ENCODE peak calls at places on chromosomes 13 and 19, in six cellular contexts. Q, J, D, A, B and K are unnamed samples.
A peak's percentile ranks its signal among the peaks of the same experiment; 100 is the strongest.

GRCh38 chr13:114047358-114047881 is 73.5 kb upstream of the C13orf46 start:
- DNase-seq in A (peak; percentile 95), D (no peak), B (no peak), J (no peak), Q (no peak), K (peak; percentile 55)

GRCh38 chr19:35457173-35457572 is 9.1 kb downstream of the FFAR2 start:
- DNase-seq in Q (no peak), A (no peak), D (no peak), B (no peak), J (no peak), K (no peak)

GRCh38 chr13:112686987-112687386 is 2.9 kb upstream of the ATP11A start:
- DNase-seq in A (no peak), B (no peak), Q (no peak), J (no peak), D (no peak), K (no peak)

GRCh38 chr13:26977541-26977940 is 194.1 kb downstream of the USP12 start:
- DNase-seq in D (no peak), J (no peak), B (no peak), Q (peak; percentile 46), A (peak; percentile 87), K (peak; percentile 56)

GRCh38 chr19:31943305-31943704 is 402.1 kb upstream of the ZNF507 start:
- DNase-seq in D (no peak), B (no peak), A (no peak), J (no peak), Q (no peak), K (no peak)

GRCh38 chr13:35672611-35673010 is 196.1 kb upstream of the MAB21L1 start:
- DNase-seq in A (no peak), Q (no peak), J (no peak), B (no peak), D (no peak), K (no peak)

GRCh38 chr19:42254083-42254849 is 662 bp downstream of the ERF start:
- DNase-seq in Q (peak; percentile 66), J (peak; percentile 58), D (peak; percentile 52), B (peak; percentile 52), A (peak; percentile 63), K (no peak)

GRCh38 chr13:91347996-91348905 is 764 bp downstream of the MIR17HG start:
- DNase-seq in J (peak; percentile 22), D (peak; percentile 47), Q (peak; percentile 34), A (peak; percentile 18), B (peak; percentile 26), K (no peak)

GRCh38 chr13:74015137-74015536 is 119.1 kb downstream of the KLF12 start:
- DNase-seq in J (peak; percentile 41), Q (peak; percentile 4), B (no peak), A (no peak), D (peak; percentile 36), K (no peak)

GRCh38 chr13:91647361-91647970 is 249.0 kb downstream of the GPC5 start:
- DNase-seq in Q (peak; percentile 22), J (no peak), B (no peak), D (peak; percentile 19), A (no peak), K (no peak)

GRCh38 chr19:10979950-10980349 is 19.1 kb downstream of the SMARCA4 start:
- DNase-seq in J (no peak), A (no peak), D (no peak), Q (no peak), B (no peak), K (no peak)

GRCh38 chr13:70568571-70568970 is 460.3 kb upstream of the KLHL1 start:
- DNase-seq in A (peak; percentile 30), Q (peak; percentile 53), J (peak; percentile 69), B (no peak), D (peak; percentile 59), K (peak; percentile 20)

DNA sequence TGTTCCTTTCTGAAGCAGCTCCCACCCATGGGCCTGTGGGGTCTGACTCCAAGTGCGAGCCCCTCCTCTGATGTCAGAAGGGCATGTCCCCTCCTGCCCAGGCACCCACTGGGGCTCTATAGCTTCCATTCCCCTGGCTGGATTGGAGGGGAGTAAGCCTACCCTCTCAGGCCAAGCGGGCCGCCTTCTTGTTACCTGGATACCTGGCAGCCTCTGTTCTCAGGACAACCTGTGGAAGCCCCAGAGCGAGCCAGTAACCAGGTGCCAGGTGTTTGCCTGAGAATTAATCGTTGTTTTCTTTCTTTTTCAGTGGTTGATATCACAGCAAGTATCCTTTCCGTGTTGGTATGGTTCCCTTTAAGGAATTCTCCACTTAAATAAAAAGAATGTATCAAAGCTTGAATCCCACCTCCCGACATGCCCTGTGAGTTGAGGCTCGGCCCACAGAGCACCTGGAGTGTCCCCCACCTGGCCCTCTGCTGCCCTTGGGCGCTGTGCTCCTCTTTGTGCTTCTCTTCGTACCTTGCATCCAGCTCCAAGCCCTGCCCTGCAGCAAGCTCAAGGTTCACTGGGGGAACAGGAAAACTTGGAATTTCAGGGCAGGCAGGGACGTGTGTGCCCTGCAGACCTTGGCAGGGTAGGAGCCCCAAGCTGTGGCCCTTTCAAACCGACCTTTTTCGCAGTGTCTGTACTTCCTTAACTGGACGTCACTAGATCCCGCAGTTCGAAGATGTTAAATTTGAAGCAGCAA is 15.0 kb downstream of the MAU2 start:
- DNase-seq in A (no peak), J (no peak), D (peak; percentile 24), Q (no peak), B (no peak), K (no peak)
- H3K4me3 ChIP-seq in A (no peak overlapping the region), J (no peak overlapping the region), D (no peak overlapping the region), Q (no peak overlapping the region), B (no peak overlapping the region), K (no peak overlapping the region)

DNA sequence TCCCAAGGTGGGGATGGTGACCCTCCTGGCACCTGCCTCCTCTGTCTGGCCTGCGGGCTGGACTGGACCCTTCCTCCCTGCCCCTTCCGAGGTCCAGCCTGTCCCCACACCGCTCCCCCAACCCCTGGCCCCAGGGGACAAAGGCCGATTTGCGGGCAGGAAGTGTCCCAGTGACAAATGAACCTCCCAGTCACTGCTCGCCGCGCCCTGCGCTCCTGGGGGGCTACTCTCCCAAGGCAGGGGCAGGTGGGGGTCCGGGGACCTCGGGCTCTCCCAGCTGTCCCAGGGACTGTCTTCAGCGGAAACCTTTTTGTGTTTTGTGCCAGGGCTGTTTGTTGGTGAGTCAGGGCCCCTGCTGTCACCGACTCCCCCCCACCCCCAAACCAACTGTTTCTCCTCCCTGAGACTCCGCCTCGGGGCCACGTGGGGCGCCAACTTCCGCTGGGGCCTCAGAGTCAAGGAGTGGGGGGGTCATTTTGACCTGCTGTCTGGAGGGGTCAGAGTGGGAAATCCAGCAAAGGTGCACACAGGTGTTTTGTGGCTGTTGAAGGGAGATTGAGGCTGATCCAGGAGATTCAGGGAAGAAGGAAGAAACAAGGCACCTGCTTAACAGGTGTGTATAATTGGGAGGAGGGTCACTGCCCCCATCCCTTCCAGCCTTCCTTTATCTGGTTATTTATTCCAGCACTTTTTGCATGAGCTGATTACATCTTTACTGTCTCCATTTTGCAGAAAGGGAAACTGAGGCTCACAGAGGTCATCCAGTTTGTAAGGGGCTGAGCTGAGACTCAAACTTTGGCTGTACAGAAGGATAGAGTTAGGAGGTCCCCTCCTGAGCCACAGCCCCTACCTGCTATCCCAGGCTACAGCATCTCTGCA is 831 bp downstream of the PGPEP1 start:
- DNase-seq in B (peak; percentile 62), Q (peak; percentile 43), D (no peak), A (peak; percentile 28), J (peak; percentile 50), K (no peak)
- TF ChIP-seq CTCF in B (no peak), Q (no peak), D (no peak), A (no peak), J (no peak), K (peak; percentile 5)

DNA sequence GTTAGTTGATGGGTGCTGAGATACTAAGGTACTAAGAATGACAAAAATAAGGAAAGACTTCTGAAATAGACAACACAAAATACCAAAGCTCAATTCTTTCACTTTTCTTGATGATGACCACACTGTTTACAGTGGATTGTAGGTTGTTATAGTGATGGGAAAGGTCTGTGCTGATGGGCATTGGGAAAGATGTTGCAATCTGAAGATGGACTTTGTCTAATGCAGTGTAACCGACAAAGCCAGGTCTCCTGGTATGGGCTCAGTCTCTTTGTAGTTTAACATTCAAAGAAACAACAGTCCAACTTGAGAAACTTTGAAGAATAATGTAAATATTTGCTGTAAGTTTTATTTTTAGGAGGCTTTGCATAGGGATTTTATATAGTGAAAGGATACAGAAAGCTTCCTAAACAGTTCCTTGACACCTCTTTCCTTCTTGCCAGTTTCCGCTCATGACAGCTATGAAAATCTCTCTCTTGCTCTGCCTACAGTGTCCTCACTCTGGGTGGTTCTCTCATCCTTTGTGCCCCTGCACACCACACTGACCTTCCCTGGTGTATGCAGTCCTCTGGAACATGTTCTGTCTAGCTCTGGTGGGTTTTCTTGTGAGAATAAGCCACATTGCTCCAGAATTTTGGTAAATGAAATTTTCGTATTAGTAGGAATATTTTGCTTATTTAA is 172.2 kb downstream of the KCNRG start:
- DNase-seq in B (no peak), D (no peak), A (peak; percentile 16), J (no peak), Q (no peak), K (no peak)
- H3K4me3 ChIP-seq in B (no peak overlapping the region), D (no peak overlapping the region), A (no peak overlapping the region), J (no peak overlapping the region), Q (no peak overlapping the region), K (no peak overlapping the region)

GRCh38 chr19:17306285-17306714 is 628 bp downstream of the MRPL34 start:
- DNase-seq in A (no peak), J (no peak), D (no peak), Q (no peak), B (no peak), K (no peak)

GRCh38 chr19:17303940-17304267 is 679 bp upstream of the ABHD8 start:
- DNase-seq in Q (no peak), J (no peak), A (no peak), B (no peak), D (peak; percentile 71), K (no peak)

GRCh38 chr19:17305211-17305516 is 508 bp upstream of the MRPL34 start:
- DNase-seq in D (no peak), J (no peak), A (no peak), Q (no peak), B (no peak), K (no peak)

GRCh38 chr19:17304386-17305047 is 1.2 kb upstream of the MRPL34 start:
- DNase-seq in B (no peak), Q (no peak), J (no peak), D (peak; percentile 74), A (no peak), K (no peak)

DNA sequence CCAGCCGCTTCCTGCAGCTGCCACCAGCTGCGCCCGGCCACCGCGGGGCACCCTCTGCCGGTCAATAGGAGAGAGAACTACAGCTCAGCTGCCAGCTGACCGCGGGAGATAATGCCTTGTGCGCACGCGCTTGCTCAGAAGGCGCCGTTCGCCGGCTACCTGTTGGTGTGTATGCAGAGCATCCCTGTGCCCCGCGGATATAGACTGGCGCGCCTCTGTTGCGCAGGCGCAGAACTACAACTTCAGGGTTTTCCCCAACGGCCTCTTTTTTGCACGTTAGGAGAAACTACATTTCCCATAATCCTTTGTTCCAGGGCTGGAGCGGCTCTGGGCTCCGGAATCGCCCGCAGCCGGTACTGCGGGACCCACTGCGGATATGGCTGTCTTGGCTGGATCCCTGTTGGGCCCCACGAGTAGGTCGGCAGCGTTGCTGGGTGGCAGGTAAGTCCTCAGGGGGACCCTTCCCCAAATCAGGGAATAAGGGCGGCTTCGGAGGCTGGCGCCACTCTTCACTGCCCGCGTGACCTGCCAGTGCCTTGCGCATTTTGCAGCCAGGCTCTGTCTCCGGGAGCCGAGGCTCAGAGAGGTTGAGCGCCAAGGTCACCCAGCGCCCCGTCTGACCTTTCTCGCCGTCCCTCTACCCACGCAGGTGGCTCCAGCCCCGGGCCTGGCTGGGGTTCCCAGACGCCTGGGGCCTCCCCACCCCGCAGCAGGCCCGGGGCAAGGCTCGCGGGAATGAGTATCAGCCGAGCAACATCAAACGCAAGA is at the start of gene MRPL34:
- DNase-seq in J (peak; percentile 99), Q (peak; percentile 99), A (peak; percentile 99), D (peak; percentile 100), B (peak; percentile 98), K (peak; percentile 92)
- TF ChIP-seq CTCF in J (peak; percentile 81), Q (peak; percentile 72), A (peak; percentile 75), D (peak; percentile 86), B (peak; percentile 81), K (peak; percentile 75)

GRCh38 chr13:51674276-51674675 is 90.0 kb downstream of the WDFY2 start:
- DNase-seq in B (no peak), A (no peak), J (no peak), D (peak; percentile 99), Q (no peak), K (no peak)
- H3K4me3 ChIP-seq in B (no peak overlapping the region), A (no peak overlapping the region), J (no peak overlapping the region), D (no peak overlapping the region), Q (no peak overlapping the region), K (no peak overlapping the region)